ENCODE peak calls at places on chromosomes 7 and 10, in ten cellular contexts. F is aorta; M is A549; O is CD8-positive, alpha-beta T cell; P is Peyer's patch; A is HCT116; J is upper lobe of left lung; I is CD8-positive, alpha-beta memory T cell; C is SK-N-SH; D is Panc1. W is an unnamed sample.

GRCh38 chr7:44789990-44790389 is 6.5 kb upstream of the PPIA start:
- DNase-seq in J (no peak), P (no peak), A (no peak), F (no peak), C (no peak), D (no peak), I (no peak), O (no peak), M (no peak), W (no peak)

GRCh38 chr10:77208857-77209256 is 428.8 kb downstream of the KCNMA1 start:
- DNase-seq in J (no peak), M (no peak), A (no peak), F (no peak), I (no peak), O (no peak), P (no peak), C (no peak), D (no peak), W (no peak)

GRCh38 chr7:106926892-106927291 is 61.8 kb downstream of the PIK3CG start:
- DNase-seq in I (no peak), D (no peak), J (no peak), C (no peak), O (no peak), M (no peak), F (no peak), P (no peak), A (no peak), W (no peak)

GRCh38 chr10:118340486-118340885 is 1.6 kb downstream of the FAM204A start:
- DNase-seq in P (no peak), D (no peak), M (no peak), J (no peak), F (no peak), I (no peak), O (no peak), A (no peak), C (no peak), W (no peak)

GRCh38 chr7:9231683-9232082 is 798.3 kb downstream of the NXPH1 start:
- DNase-seq in F (no peak), D (no peak), M (no peak), I (no peak), C (no peak), A (no peak), P (no peak), O (no peak), J (no peak), W (no peak)

GRCh38 chr10:31707578-31708411 is 220.8 kb downstream of the ARHGAP12 start:
- DNase-seq in F (peak; percentile 89), M (no peak), I (no peak), P (no peak), A (no peak), O (no peak), D (no peak), C (no peak), J (peak; percentile 32), W (no peak)

GRCh38 chr10:70167246-70167645 is 3.1 kb downstream of the SAR1A start:
- DNase-seq in P (no peak), M (no peak), I (no peak), A (no peak), C (no peak), O (no peak), D (no peak), F (no peak), J (no peak), W (no peak)

GRCh38 chr10:109259293-109259692 is 664.0 kb downstream of the XPNPEP1 start:
- DNase-seq in M (no peak), F (no peak), D (no peak), I (no peak), J (no peak), P (no peak), A (no peak), C (no peak), O (no peak), W (no peak)

DNA sequence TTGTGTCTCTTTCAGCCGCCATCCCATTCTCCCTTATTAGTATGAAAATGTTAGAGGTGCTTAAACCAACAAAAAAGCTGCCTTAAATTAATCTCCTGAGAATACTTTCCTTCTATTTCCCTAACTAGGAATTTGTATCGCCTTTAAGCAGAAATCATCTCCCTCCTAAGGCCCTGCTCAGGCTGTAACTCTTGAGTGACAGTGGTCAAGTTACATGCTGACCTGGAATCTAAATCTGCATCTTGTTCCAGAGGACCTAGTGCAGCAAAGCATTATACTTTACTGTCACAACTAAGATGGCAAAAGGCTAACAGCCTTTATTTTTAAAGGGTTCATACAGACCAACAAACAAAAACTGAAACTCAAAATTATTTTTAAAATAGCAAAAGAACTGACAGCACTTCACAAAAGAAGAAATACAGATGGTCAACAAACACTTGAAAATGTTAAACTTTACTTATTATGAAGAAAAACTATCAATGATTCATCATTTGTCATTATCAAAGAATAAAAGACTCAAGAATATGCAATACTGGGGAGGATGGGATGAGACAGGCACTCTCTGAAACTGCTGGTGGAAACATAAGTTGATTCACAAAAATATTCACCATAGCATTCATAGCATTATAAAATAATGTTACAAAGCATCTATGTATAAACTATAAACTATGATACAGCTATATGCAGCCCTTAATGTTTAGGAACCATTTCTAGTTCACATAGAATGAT is 11.0 kb downstream of the CYREN start:
- DNase-seq in F (no peak), J (no peak), M (no peak), P (no peak), I (no peak), A (no peak), C (no peak), O (no peak), D (no peak), W (no peak)
- H3K4me3 ChIP-seq in F (no peak overlapping the region), J (no peak overlapping the region), M (no peak overlapping the region), P (no peak overlapping the region), I (no peak overlapping the region), A (no peak overlapping the region), C (no peak overlapping the region), O (no peak overlapping the region), D (no peak overlapping the region), W (no peak overlapping the region)

GRCh38 chr7:2838873-2839578 is 5.1 kb downstream of the GNA12 start:
- DNase-seq in J (no peak), C (no peak), O (no peak), D (no peak), P (peak; percentile 69), A (no peak), F (no peak), I (no peak), M (no peak), W (no peak)
- H3K4me3 ChIP-seq in J (no peak overlapping the region), C (no peak overlapping the region), O (no peak overlapping the region), D (no peak overlapping the region), P (no peak overlapping the region), A (no peak overlapping the region), F (no peak overlapping the region), I (no peak overlapping the region), M (no peak overlapping the region), W (no peak overlapping the region)

GRCh38 chr10:72020914-72021754 is 56.9 kb downstream of the CHST3 start:
- DNase-seq in J (no peak), F (no peak), D (no peak), C (no peak), O (no peak), P (no peak), I (no peak), M (no peak), A (no peak), W (no peak)

GRCh38 chr10:72015868-72016267 is 51.7 kb downstream of the CHST3 start:
- DNase-seq in A (no peak), J (no peak), D (no peak), M (no peak), C (no peak), O (no peak), F (no peak), P (no peak), I (no peak), W (no peak)

GRCh38 chr10:72016608-72017310 is 52.6 kb downstream of the CHST3 start:
- DNase-seq in I (no peak), O (no peak), F (peak; percentile 71), D (no peak), J (no peak), M (no peak), A (no peak), P (no peak), C (no peak), W (no peak)

GRCh38 chr10:72022228-72022627 is 58.0 kb downstream of the CHST3 start:
- DNase-seq in C (no peak), M (no peak), A (no peak), F (no peak), I (no peak), J (no peak), P (no peak), D (no peak), O (no peak), W (no peak)

DNA sequence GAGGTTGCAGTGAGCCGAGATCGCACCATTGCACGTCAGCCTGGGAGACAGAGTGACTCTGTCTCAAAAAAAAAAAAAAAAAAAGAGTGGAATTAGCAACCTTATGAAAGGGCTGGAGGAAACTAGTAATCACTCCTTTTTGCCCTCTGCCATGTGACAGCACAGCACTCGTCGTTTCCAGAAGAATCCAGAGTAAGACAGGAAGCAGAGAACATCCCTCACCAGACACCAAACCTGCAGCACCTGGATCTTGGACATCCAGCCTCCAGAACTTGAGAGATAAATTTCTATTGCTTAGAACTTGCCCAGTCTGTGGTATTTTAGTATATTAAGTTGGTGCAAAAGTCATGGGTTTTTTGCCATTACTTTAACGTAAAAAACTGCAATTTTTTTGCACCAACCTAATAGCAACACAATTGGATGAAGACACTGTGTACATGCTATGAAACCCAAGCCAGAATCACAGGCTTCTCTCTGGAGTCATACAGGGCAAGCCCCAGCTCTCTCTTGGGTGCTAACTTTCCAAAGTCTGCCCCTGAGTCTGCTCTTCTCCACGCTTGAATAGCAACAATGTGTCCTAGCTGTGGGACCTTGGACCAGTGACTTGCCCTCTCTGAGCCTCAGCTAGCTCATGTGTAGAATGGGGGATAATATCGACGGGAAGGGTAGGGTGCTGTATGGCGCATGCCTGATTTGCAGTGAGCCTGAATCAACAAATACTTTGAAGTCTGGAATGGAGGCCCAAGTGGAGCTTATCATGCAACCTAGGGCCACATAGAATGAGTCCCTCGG is 55.1 kb downstream of the CHST3 start:
- DNase-seq in M (no peak), D (no peak), J (no peak), A (no peak), F (no peak), O (no peak), C (no peak), I (no peak), P (no peak), W (no peak)
- H3K4me3 ChIP-seq in M (no peak overlapping the region), D (no peak overlapping the region), J (no peak overlapping the region), A (no peak overlapping the region), F (no peak overlapping the region), O (no peak overlapping the region), C (no peak overlapping the region), I (no peak overlapping the region), P (no peak overlapping the region), W (no peak overlapping the region)

GRCh38 chr10:72140174-72140573 is 51.8 kb upstream of the SPOCK2 start:
- DNase-seq in F (no peak), J (no peak), A (no peak), M (no peak), D (no peak), O (no peak), P (no peak), I (no peak), C (no peak), W (no peak)

GRCh38 chr10:72146559-72147323 is 58.4 kb upstream of the SPOCK2 start:
- DNase-seq in M (no peak), P (no peak), J (no peak), A (no peak), F (no peak), O (no peak), D (no peak), I (no peak), C (no peak), W (no peak)

GRCh38 chr10:72140850-72141249 is 52.5 kb upstream of the SPOCK2 start:
- DNase-seq in C (no peak), D (no peak), I (no peak), J (no peak), M (no peak), O (no peak), A (no peak), P (no peak), F (no peak), W (no peak)

GRCh38 chr10:72145657-72146450 is 57.5 kb upstream of the SPOCK2 start:
- DNase-seq in M (no peak), J (no peak), A (no peak), C (peak; percentile 17), O (no peak), I (no peak), D (no peak), P (no peak), F (no peak), W (no peak)
- H3K4me3 ChIP-seq in M (no peak overlapping the region), J (no peak overlapping the region), A (no peak overlapping the region), C (no peak overlapping the region), O (no peak overlapping the region), I (no peak overlapping the region), D (no peak overlapping the region), P (no peak overlapping the region), F (no peak overlapping the region), W (no peak overlapping the region)